ENCODE peak calls at places on chromosomes 5 and 9, in five cellular contexts. J, M, C, V and H are unnamed samples.

GRCh38 chr9:16637218-16637617 is 233.3 kb downstream of the BNC2 start:
- DNase-seq in C (no peak), J (no peak), V (no peak), M (no peak), H (no peak)

GRCh38 chr9:114314256-114314867 is 8.5 kb upstream of the ORM1 start:
- DNase-seq in C (no peak), J (no peak), V (no peak), M (peak), H (no peak)

GRCh38 chr5:174022384-174023095 is 23.0 kb upstream of the NSG2 start:
- DNase-seq in V (no peak), J (no peak), M (no peak), C (no peak), H (no peak)

GRCh38 chr9:27787941-27788340 is 214.7 kb upstream of the C9orf72 start:
- DNase-seq in J (no peak), M (no peak), V (no peak), C (no peak), H (no peak)

GRCh38 chr9:21558079-21558478 is 76.0 kb upstream of the IFNE start:
- DNase-seq in V (no peak), M (no peak), J (no peak), C (no peak), H (no peak)

GRCh38 chr9:109781541-109782197 is 1.7 kb downstream of the PALM2AKAP2 start:
- DNase-seq in C (no peak), V (no peak), M (no peak), J (no peak), H (no peak)

GRCh38 chr5:82174128-82174918 is 103.8 kb downstream of the RPS23 start:
- DNase-seq in C (peak), M (peak), J (peak), V (peak), H (peak)

GRCh38 chr5:35835796-35836742 is 20.6 kb upstream of the IL7R start:
- DNase-seq in M (no peak), V (no peak), J (no peak), C (no peak), H (no peak)

GRCh38 chr5:178642351-178642909 is 15.6 kb upstream of the CLK4 start:
- DNase-seq in C (no peak), J (no peak), M (no peak), V (no peak), H (no peak)

GRCh38 chr9:7394007-7394774 is 405.4 kb downstream of the DMAC1 start:
- DNase-seq in M (no peak), J (no peak), C (peak), V (no peak), H (no peak)

GRCh38 chr5:158789441-158789840 is 310.3 kb downstream of the EBF1 start:
- DNase-seq in J (no peak), C (no peak), V (no peak), M (no peak), H (no peak)

GRCh38 chr9:75121914-75122558 is 33.7 kb downstream of the OSTF1 start:
- DNase-seq in J (no peak), V (no peak), M (no peak), C (no peak), H (no peak)

GRCh38 chr5:156379198-156379597 is 52.2 kb downstream of the SGCD start:
- DNase-seq in C (no peak), V (no peak), J (no peak), M (no peak), H (no peak)

GRCh38 chr5:132264546-132265335 is 7.2 kb downstream of the PDLIM4 start:
- DNase-seq in M (peak), V (no peak), C (no peak), J (peak), H (no peak)

GRCh38 chr5:177045628-177046027 is 23.1 kb downstream of the ZNF346 start:
- DNase-seq in J (no peak), M (no peak), V (no peak), C (no peak), H (no peak)
- TF ChIP-seq SRF in J (no peak), M (no peak), V (no peak), C (no peak), H (no peak)

DNA sequence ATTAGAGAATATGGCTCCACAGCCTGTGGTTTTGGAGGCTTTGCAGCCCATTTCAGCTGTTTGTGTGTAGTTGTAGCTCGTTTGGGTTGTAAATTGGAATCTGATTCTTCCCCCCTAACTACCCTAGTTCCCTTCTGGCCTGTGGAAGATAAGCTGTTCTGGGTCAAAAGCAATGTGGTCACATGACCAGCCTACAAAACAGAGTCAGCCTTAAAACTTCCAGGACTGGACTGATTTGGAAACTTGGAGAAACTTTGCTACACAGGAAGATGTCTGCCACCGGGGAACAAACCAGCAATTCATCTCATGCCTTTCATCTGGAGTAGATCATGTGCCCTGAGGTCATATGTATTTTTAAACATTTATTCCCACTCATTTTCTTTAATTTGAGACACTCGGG is 83.8 kb downstream of the DAPK1 start:
- DNase-seq in J (peak), M (no peak), V (no peak), C (no peak), H (no peak)
- TF ChIP-seq SRF in J (no peak), M (no peak), V (no peak), C (no peak), H (no peak)

GRCh38 chr5:32597046-32597629 is 11.8 kb downstream of the SUB1 start:
- DNase-seq in C (no peak), J (no peak), M (no peak), V (no peak), H (no peak)
- TF ChIP-seq SRF in C (no peak), J (no peak), M (no peak), V (no peak), H (no peak)

DNA sequence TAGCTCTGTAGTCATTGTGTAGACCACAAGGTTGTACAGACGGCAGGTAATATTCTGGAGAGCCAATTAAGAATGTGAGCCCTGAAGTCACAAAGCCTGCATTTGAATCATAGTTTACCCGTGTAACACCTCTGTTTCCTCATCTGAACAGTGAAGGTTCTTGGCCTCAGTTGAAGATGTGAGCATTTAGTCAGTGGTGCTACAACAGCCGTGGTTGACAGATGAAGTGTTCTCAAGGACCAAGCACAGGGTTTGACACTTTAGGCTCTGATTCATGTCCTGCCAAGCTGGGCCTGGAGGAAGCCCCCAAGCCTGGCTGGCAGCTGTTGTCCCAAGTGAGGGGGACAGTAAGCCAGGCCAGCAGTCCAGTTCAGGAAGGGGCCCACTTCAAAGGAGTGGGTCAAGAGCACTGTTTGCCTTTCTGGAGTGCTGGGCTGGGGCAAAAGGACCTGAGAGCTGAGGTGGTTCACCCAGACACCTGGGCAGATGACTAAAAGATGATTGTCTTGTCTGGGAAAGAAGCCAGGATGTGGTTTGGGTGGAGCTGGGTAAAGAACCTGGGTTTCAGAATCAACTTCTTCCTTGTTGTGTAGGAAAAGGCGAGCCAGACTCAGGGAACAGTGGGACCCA is 20.7 kb downstream of the FAXDC2 start:
- DNase-seq in J (no peak), V (no peak), M (no peak), C (no peak), H (peak)
- TF ChIP-seq SRF in J (no peak), V (no peak), M (no peak), C (no peak), H (peak)